ENCODE peak calls at places on chromosomes 7 and 10, in five cellular contexts. Z is NCI-H69, F is right cardiac atrium, I is ELR, B is substantia nigra. V is an unnamed sample.

GRCh38 chr10:50326757-50327701 is 75.7 kb upstream of the ASAH2 start:
- DNase-seq in Z (peak; percentile 48), F (peak; percentile 66), I (peak; percentile 72), B (no peak), V (no peak)

GRCh38 chr7:2529161-2530075 is 9.8 kb downstream of the LFNG start:
- DNase-seq in Z (peak; percentile 28), F (peak; percentile 91), I (peak; percentile 81), B (peak; percentile 36), V (no peak)

GRCh38 chr10:58414270-58415041 is 29.2 kb downstream of the TFAM start:
- DNase-seq in Z (peak; percentile 62), F (no peak), I (peak; percentile 67), B (no peak), V (no peak)

GRCh38 chr10:27759483-27760281 is 14.1 kb upstream of the MKX start:
- DNase-seq in Z (no peak), F (no peak), I (peak; percentile 20), B (no peak), V (no peak)

GRCh38 chr10:74008212-74008731 is 10.4 kb downstream of the VCL start:
- DNase-seq in Z (peak; percentile 45), F (no peak), I (peak; percentile 85), B (no peak), V (no peak)

GRCh38 chr10:65194555-65194954 is 1673.4 kb downstream of the REEP3 start:
- DNase-seq in Z (no peak), F (no peak), I (no peak), B (no peak), V (no peak)

GRCh38 chr10:116184448-116184794 is 88.6 kb downstream of the GFRA1 start:
- DNase-seq in Z (peak; percentile 22), F (no peak), I (no peak), B (no peak), V (no peak)

GRCh38 chr10:8086315-8086714 is 31.8 kb downstream of the GATA3 start:
- DNase-seq in Z (no peak), F (no peak), I (no peak), B (no peak), V (no peak)

GRCh38 chr7:158244873-158245723 is 342.5 kb downstream of the PTPRN2 start:
- DNase-seq in Z (no peak), F (no peak), I (no peak), B (no peak), V (peak; percentile 82)

GRCh38 chr7:130356760-130357611 is 12.4 kb downstream of the CPA5 start:
- DNase-seq in Z (peak; percentile 91), F (peak; percentile 34), I (peak; percentile 91), B (no peak), V (peak; percentile 82)

GRCh38 chr7:7548407-7548806 is 12.7 kb upstream of the COL28A1 start:
- DNase-seq in Z (no peak), F (no peak), I (no peak), B (no peak), V (no peak)

V was measured in mesenteric fat pad.